ENCODE peak calls at places on chromosome 15, in four cellular contexts. X is IMR-90, Y is K562, Q is GM12878. N is an unnamed sample.

GRCh38 chr15:99963096-99963825 is 230.0 kb upstream of the LYSMD4 start:
- DNase-seq in Q (no peak), X (no peak), Y (no peak), N (no peak)

GRCh38 chr15:62147149-62148013 is 17.7 kb downstream of the C2CD4B start:
- DNase-seq in X (no peak), Y (no peak), Q (no peak), N (no peak)

GRCh38 chr15:101295607-101296225 is 668 bp upstream of the SNRPA1 start:
- DNase-seq in Y (no peak), X (peak), Q (no peak), N (peak)

GRCh38 chr15:55434989-55435825 is 26.9 kb downstream of the PIERCE2 start:
- DNase-seq in X (peak), Q (no peak), Y (peak), N (peak)

GRCh38 chr15:29369261-29369660 is 99.6 kb upstream of the NSMCE3 start:
- DNase-seq in X (no peak), Y (no peak), Q (no peak), N (no peak)

GRCh38 chr15:29925227-29926082 is 103.2 kb upstream of the TJP1 start:
- DNase-seq in Q (no peak), X (peak), Y (peak), N (peak)

GRCh38 chr15:57505056-57505713 is 86.5 kb upstream of the MYZAP start:
- DNase-seq in Y (no peak), Q (no peak), X (no peak), N (peak)

GRCh38 chr15:59199775-59200465 is 6.7 kb upstream of the LDHAL6B start:
- DNase-seq in X (peak), Y (no peak), Q (no peak), N (peak)

GRCh38 chr15:59923508-59923907 is 80.6 kb upstream of the FOXB1 start:
- DNase-seq in Y (no peak), X (no peak), Q (no peak), N (no peak)

GRCh38 chr15:51758645-51759044 is 7.2 kb downstream of the TMOD2 start:
- DNase-seq in Q (no peak), X (peak), Y (no peak), N (no peak)

GRCh38 chr15:69299451-69300128 is 878 bp downstream of the PAQR5 start:
- DNase-seq in Q (no peak), Y (no peak), X (no peak), N (no peak)

GRCh38 chr15:79989682-79990081 is 18.7 kb upstream of the BCL2A1 start:
- DNase-seq in Q (no peak), X (peak), Y (no peak), N (no peak)

GRCh38 chr15:88812137-88812536 is 8.9 kb downstream of the ACAN start:
- DNase-seq in Q (no peak), Y (no peak), X (no peak), N (no peak)

GRCh38 chr15:100120111-100120510 is 221.7 kb downstream of the ADAMTS17 start:
- DNase-seq in Q (no peak), Y (no peak), X (no peak), N (no peak)

GRCh38 chr15:63312286-63312685 is 34.9 kb downstream of the APH1B start:
- DNase-seq in Y (no peak), X (no peak), Q (no peak), N (no peak)

GRCh38 chr15:28956491-28956890 is 70.7 kb downstream of the APBA2 start:
- DNase-seq in Q (no peak), Y (no peak), X (no peak), N (no peak)

GRCh38 chr15:28219116-28219515 is 102.9 kb downstream of the HERC2 start:
- DNase-seq in X (no peak), Q (no peak), Y (no peak), N (no peak)

GRCh38 chr15:85100186-85100937 is 118.7 kb downstream of the PDE8A start:
- DNase-seq in Q (no peak), X (peak), Y (no peak), N (no peak)

GRCh38 chr15:39618063-39618823 is 37.4 kb downstream of the THBS1 start:
- DNase-seq in Y (no peak), X (no peak), Q (no peak), N (no peak)

GRCh38 chr15:25716414-25717102 is 146.6 kb downstream of the ATP10A start:
- DNase-seq in X (no peak), Y (no peak), Q (no peak), N (no peak)

GRCh38 chr15:69802432-69802831 is 295.3 kb downstream of the TLE3 start:
- DNase-seq in X (no peak), Y (no peak), Q (no peak), N (no peak)

GRCh38 chr15:88654430-88655102 is 15.8 kb downstream of the ISG20 start:
- DNase-seq in Y (no peak), X (no peak), Q (no peak), N (no peak)

GRCh38 chr15:59611277-59612260 is at the start of gene GCNT3:
- DNase-seq in X (peak), Q (no peak), Y (no peak), N (no peak)

GRCh38 chr15:68354923-68355322 is 77.0 kb downstream of the ITGA11 start:
- DNase-seq in Y (peak), Q (no peak), X (peak), N (no peak)

GRCh38 chr15:51425517-51426033 is 84.1 kb downstream of the GLDN start:
- DNase-seq in X (no peak), Q (no peak), Y (no peak), N (peak)

GRCh38 chr15:66850078-66850991 is 148.3 kb downstream of the SMAD6 start:
- DNase-seq in X (no peak), Y (peak), Q (no peak), N (peak)

GRCh38 chr15:29124581-29125381 is 144.8 kb downstream of the NSMCE3 start:
- DNase-seq in Y (peak), X (peak), Q (no peak), N (no peak)

GRCh38 chr15:88243895-88244787 is 12.4 kb downstream of the NTRK3 start:
- DNase-seq in Q (no peak), X (peak), Y (peak), N (peak)

GRCh38 chr15:36645106-36645505 is 65.7 kb downstream of the CDIN1 start:
- DNase-seq in Y (no peak), X (peak), Q (no peak), N (peak)

GRCh38 chr15:50235794-50236193 is 29.7 kb downstream of the HDC start:
- DNase-seq in X (peak), Q (no peak), Y (peak), N (no peak)

GRCh38 chr15:49815506-49815905 is 194.7 kb downstream of the DTWD1 start:
- DNase-seq in Q (no peak), Y (no peak), X (no peak), N (no peak)

GRCh38 chr15:76384409-76384808 is 47.8 kb downstream of the ISL2 start:
- DNase-seq in X (no peak), Y (no peak), Q (no peak), N (no peak)

GRCh38 chr15:25684521-25685215 is 178.5 kb downstream of the ATP10A start:
- DNase-seq in Q (no peak), X (peak), Y (no peak), N (no peak)

GRCh38 chr15:97978408-97979130 is 18.1 kb downstream of the ARRDC4 start:
- DNase-seq in Y (peak), X (no peak), Q (no peak), N (peak)
- H3K4me2 ChIP-seq in Y (no peak), X (no peak), Q (no peak), N (no peak)

DNA sequence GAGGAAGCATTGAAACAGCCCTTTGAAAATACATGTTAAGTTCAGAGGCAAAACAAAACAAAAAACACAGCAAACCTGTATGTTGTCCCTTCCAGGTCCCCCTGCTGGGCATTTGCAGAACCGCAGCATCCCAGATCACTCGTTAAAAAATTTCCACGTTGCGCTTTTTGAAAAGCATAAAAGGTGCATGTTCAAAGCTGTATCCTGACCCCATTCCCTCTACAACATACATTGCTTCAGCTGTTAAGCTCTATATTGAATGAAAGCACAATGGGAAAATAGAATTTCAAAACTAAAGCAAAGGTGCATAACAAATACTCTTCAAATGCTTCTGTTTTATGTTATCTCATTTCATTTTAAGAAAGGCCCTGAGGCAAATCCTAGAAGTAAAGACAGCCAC is 328.3 kb downstream of the THSD4 start:
- DNase-seq in Q (no peak), Y (peak), X (peak), N (peak)
- H2AFZ ChIP-seq in Q (no peak), Y (no peak), X (no peak), N (peak)

GRCh38 chr15:75171408-75171807 is 30.3 kb upstream of the C15orf39 start:
- DNase-seq in X (peak), Q (peak), Y (no peak), N (peak)
- TF ChIP-seq FOS in X (peak), Q (no peak), Y (peak), N (peak)

GRCh38 chr15:38036790-38037338 is 102.4 kb downstream of the TMCO5A start:
- DNase-seq in Y (no peak), Q (no peak), X (no peak), N (no peak)

GRCh38 chr15:38038659-38039442 is 104.4 kb downstream of the TMCO5A start:
- DNase-seq in X (peak), Y (no peak), Q (no peak), N (no peak)

GRCh38 chr15:38030609-38031008 is 96.2 kb downstream of the TMCO5A start:
- DNase-seq in X (no peak), Q (no peak), Y (no peak), N (no peak)

GRCh38 chr15:38040615-38041014 is 106.2 kb downstream of the TMCO5A start:
- DNase-seq in X (no peak), Y (no peak), Q (no peak), N (no peak)

DNA sequence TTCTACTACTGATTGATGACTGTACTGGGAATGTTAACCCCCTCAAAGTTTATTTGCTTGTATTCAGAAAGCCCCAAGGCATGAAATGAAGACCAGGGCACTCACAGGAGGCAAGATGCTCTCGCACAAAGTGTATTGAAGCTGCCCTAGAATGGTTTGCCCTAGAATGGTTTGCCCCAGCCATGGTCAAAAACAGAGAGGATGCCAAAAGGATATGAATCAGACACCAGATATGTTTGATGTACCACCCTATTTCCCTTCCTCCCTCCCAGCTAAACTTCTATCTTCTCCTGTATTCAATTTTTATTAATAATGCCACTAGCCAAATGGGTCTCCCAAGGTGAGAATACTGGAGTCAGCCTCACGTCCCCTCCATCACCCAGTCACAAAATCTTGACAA is 101.3 kb downstream of the TMCO5A start:
- DNase-seq in Q (no peak), Y (no peak), X (no peak), N (peak)
- H3K4me2 ChIP-seq in Q (no peak), Y (no peak), X (no peak), N (no peak)